ENCODE peak calls at places on chromosomes 2 and 18, in nine cellular contexts. V, C, Q, L, S, H, I, T and D are unnamed samples.

GRCh38 chr2:46954951-46955571 is 39.5 kb upstream of the MCFD2 start:
- DNase-seq in V (no peak), C (no peak), Q (no peak), L (peak), S (no peak), H (peak), I (peak), T (no peak), D (peak)

GRCh38 chr2:179796213-179797007 is 65.0 kb downstream of the ZNF385B start:
- DNase-seq in V (no peak), C (no peak), Q (peak), L (no peak), S (no peak), H (no peak), I (peak), T (no peak), D (no peak)

GRCh38 chr2:66270247-66270646 is 164.7 kb upstream of the MEIS1 start:
- DNase-seq in V (no peak), C (no peak), Q (peak), L (no peak), S (no peak), H (peak), I (peak), T (no peak), D (no peak)

GRCh38 chr2:18299423-18300212 is 260.8 kb downstream of the RDH14 start:
- DNase-seq in V (no peak), C (no peak), Q (peak), L (peak), S (no peak), H (peak), I (no peak), T (no peak), D (peak)

GRCh38 chr2:109638807-109639206 is 24.6 kb downstream of the SOWAHC start:
- DNase-seq in V (no peak), C (no peak), Q (no peak), L (peak), S (no peak), H (no peak), I (no peak), T (no peak), D (no peak)

GRCh38 chr2:18976112-18976961 is 382.1 kb downstream of the OSR1 start:
- DNase-seq in V (peak), C (no peak), Q (no peak), L (peak), S (peak), H (peak), I (no peak), T (no peak), D (peak)

GRCh38 chr18:42649636-42650035 is 465.8 kb downstream of the RIT2 start:
- DNase-seq in V (no peak), C (no peak), Q (no peak), L (peak), S (no peak), H (no peak), I (no peak), T (no peak), D (no peak)

GRCh38 chr2:172181840-172182239 is 79.1 kb upstream of the DLX2 start:
- DNase-seq in V (no peak), C (no peak), Q (peak), L (peak), S (no peak), H (no peak), I (peak), T (no peak), D (peak)

GRCh38 chr2:184410160-184410559 is 188.2 kb upstream of the ZNF804A start:
- DNase-seq in V (no peak), C (no peak), Q (no peak), L (no peak), S (no peak), H (no peak), I (no peak), T (no peak), D (no peak)

GRCh38 chr2:26193578-26194231 is 20.8 kb downstream of the GAREM2 start:
- DNase-seq in V (no peak), C (no peak), Q (no peak), L (peak), S (no peak), H (no peak), I (no peak), T (no peak), D (no peak)

GRCh38 chr2:144136297-144136696 is 383.6 kb downstream of the ZEB2 start:
- DNase-seq in V (no peak), C (no peak), Q (no peak), L (no peak), S (no peak), H (no peak), I (no peak), T (no peak), D (no peak)

GRCh38 chr2:223007531-223007930 is 44.5 kb upstream of the KCNE4 start:
- DNase-seq in V (no peak), C (no peak), Q (no peak), L (peak), S (no peak), H (peak), I (no peak), T (no peak), D (no peak)

GRCh38 chr18:57439617-57439975 is 4.4 kb downstream of the ONECUT2 start:
- DNase-seq in V (no peak), C (no peak), Q (peak), L (no peak), S (no peak), H (no peak), I (peak), T (no peak), D (no peak)

GRCh38 chr2:236942554-236942953 is 143.1 kb upstream of the COPS8 start:
- DNase-seq in V (no peak), C (no peak), Q (no peak), L (no peak), S (no peak), H (no peak), I (no peak), T (no peak), D (no peak)

GRCh38 chr2:9206991-9207640 is 504 bp downstream of the ASAP2 start:
- DNase-seq in V (no peak), C (no peak), Q (peak), L (peak), S (peak), H (no peak), I (no peak), T (peak), D (no peak)

GRCh38 chr2:203535784-203536590 is 886 bp upstream of the RAPH1 start:
- DNase-seq in V (no peak), C (no peak), Q (peak), L (peak), S (no peak), H (peak), I (no peak), T (no peak), D (peak)

GRCh38 chr18:57431512-57432080 is 3.6 kb upstream of the ONECUT2 start:
- DNase-seq in V (no peak), C (no peak), Q (no peak), L (no peak), S (no peak), H (no peak), I (no peak), T (no peak), D (no peak)

GRCh38 chr2:106147665-106148064 is 46.4 kb downstream of the UXS1 start:
- DNase-seq in V (no peak), C (no peak), Q (no peak), L (peak), S (no peak), H (peak), I (no peak), T (no peak), D (no peak)

GRCh38 chr2:26905341-26906198 is 57.6 kb downstream of the DPYSL5 start:
- DNase-seq in V (no peak), C (no peak), Q (no peak), L (no peak), S (no peak), H (no peak), I (no peak), T (no peak), D (no peak)

GRCh38 chr2:147198651-147199171 is 646.1 kb upstream of the ACVR2A start:
- DNase-seq in V (peak), C (no peak), Q (no peak), L (no peak), S (no peak), H (no peak), I (peak), T (no peak), D (no peak)

DNA sequence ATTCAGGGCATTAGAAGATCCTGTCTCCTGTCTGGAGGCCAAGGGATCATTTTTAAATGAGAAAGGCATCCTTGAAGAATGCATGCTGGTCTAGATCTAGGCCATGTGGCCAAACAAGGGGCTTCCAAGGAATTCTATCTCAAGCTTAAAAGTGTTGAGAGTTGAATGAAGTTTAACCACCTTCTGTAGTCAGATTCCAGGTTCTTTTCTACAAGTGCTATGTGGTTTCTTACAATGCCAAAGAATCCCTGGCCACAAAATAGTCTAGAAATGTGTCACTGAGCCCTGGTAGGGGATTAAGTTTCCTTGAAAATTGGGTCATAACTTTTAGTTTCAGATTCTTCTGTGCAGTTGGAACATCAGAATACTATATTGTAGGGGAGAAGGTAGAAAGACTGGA is 640.7 kb upstream of the ACVR2A start:
- DNase-seq in V (no peak), C (no peak), Q (no peak), L (peak), S (no peak), H (peak), I (no peak), T (no peak), D (no peak)
- TF ChIP-seq EZH2phosphoT487 in V (no peak), C (no peak), Q (no peak), L (no peak), S (no peak), H (no peak), I (no peak), T (no peak), D (no peak)

GRCh38 chr18:46071894-46072867 is at the start of gene PSTPIP2:
- DNase-seq in V (no peak), C (peak), Q (peak), L (peak), S (no peak), H (no peak), I (peak), T (peak), D (peak)

GRCh38 chr18:46071615-46071893 is 506 bp downstream of the PSTPIP2 start:
- DNase-seq in V (no peak), C (no peak), Q (peak), L (no peak), S (no peak), H (no peak), I (peak), T (no peak), D (no peak)

GRCh38 chr18:46070232-46070631 is 1.8 kb downstream of the PSTPIP2 start:
- DNase-seq in V (no peak), C (no peak), Q (no peak), L (no peak), S (no peak), H (no peak), I (no peak), T (no peak), D (no peak)

GRCh38 chr18:46069524-46069923 is 2.5 kb downstream of the PSTPIP2 start:
- DNase-seq in V (no peak), C (no peak), Q (no peak), L (peak), S (no peak), H (peak), I (no peak), T (no peak), D (no peak)

DNA sequence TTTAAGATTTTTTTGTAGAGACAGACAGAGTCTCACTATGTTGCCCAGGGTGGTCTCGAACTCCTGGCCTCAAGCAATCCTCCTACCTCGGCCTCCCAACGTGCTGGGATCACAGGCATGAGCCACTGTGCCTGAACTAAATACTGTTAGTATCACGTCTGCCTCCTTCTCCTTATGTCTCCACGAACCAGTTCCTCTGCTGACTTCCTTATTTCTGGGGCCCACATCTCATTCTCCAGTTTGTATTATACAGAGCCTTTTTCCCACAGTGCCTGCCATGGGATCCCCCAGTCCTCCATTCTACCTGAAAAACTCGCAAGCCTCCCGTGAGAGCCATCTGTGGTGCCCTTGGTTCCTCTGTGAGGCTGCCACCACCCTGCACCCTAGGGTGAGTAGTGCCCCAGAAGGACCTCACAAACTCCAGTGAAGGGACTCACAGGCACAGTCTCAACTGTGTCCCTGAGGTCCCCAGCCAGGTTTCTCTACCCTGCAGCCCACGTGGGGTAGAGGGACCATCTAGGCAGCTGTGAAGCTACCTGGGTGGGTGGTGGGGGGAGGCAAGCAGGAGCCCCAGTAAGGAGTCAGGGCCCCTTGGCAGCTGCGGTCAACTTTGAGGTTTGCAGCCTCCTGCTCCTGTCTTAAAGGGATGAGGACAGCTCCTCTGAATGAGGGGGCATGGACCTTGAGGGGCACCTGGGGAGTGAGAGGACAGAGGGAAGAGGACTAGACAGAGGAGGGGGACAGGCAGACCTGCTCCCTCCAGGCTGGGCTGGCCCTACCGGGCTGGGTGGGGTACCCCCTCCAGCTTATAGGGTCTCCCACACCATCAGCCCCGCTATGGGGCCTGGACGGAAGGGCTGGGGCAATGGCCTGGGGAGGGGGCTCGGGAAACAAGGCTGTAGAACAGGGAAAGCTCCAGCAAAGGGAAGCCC is 1.1 kb downstream of the PSTPIP2 start:
- DNase-seq in V (no peak), C (no peak), Q (peak), L (no peak), S (no peak), H (no peak), I (no peak), T (peak), D (no peak)
- H2AFZ ChIP-seq in V (no peak), C (no peak), Q (peak), L (peak), S (no peak), H (no peak), I (peak), T (peak), D (peak)

GRCh38 chr2:189022002-189022401 is 47.8 kb downstream of the COL3A1 start:
- DNase-seq in V (no peak), C (no peak), Q (no peak), L (peak), S (no peak), H (peak), I (no peak), T (peak), D (peak)
- TF ChIP-seq EZH2phosphoT487 in V (no peak), C (no peak), Q (no peak), L (no peak), S (no peak), H (no peak), I (no peak), T (no peak), D (no peak)

DNA sequence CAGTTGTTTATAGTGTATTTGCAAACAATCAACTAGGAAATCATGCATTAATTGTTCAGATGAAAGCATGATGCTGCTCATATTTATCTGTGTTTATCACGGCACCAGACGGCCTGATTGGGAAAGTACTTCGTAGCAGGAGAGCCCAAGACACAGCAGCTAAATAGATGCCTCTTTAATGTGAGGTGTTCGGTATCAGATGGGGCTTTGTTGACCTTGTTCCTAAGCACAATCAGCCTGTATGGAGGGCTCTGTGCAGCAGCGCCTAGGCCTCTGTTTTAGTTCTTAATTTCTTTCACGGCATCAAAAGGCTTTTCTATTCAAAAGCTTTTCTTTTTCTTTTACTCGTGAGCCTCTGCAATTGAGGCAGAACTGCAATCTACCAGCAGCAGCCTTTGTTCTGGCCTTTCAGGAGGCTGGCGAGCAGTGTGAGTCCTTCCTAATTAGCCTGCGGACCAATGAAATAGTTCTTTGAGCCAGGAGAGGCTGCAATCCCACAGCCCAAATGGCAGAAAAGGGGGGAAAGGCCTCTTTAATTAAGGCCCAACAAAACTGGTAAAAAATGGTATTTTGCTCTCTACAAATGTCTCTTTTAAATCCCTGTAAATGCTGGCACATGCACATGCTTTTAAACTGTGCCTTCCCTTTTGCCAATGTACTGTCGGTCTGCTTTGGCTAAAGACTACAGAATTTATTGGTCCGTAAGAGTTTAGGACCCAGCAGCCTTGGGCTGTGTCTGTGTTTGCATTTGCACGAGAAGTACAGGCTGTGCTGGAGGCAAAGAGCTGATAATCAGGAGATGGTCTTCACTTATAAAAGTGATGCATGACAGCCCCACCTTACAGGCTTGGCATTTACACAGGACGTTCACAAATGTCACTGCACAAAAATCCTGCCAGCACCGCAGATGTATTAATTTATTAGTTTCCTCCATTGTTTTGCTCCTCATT is 159.6 kb downstream of the RND3 start:
- DNase-seq in V (no peak), C (no peak), Q (peak), L (no peak), S (no peak), H (no peak), I (peak), T (peak), D (no peak)
- H2AFZ ChIP-seq in V (no peak), C (no peak), Q (peak), L (peak), S (no peak), H (no peak), I (no peak), T (no peak), D (no peak)